ENCODE peak calls at places on chromosomes 7 and 10, in ten cellular contexts. I is NCI-H748 treated with DMSO at 0.1 percent for 48 hours, G is substantia nigra, O is right lobe of liver, V is tibial artery, C is Right ventricle myocardium inferior, R is EH, U is adrenal gland, P is COLO829, W is MV-4-11. N is an unnamed sample.

GRCh38 chr10:124394583-124394982 is 24.1 kb downstream of the OAT start:
- DNase-seq in I (no peak), G (no peak), O (no peak), V (no peak), C (no peak), R (peak), U (no peak), P (no peak), W (no peak), N (no peak)

GRCh38 chr7:128124786-128125185 is 93.5 kb upstream of the LRRC4 start:
- DNase-seq in I (no peak), G (no peak), O (no peak), V (no peak), C (no peak), R (no peak), U (no peak), P (no peak), W (no peak), N (no peak)

GRCh38 chr7:87146740-87147386 is 5.4 kb upstream of the DMTF1 start:
- DNase-seq in I (no peak), G (no peak), O (no peak), V (peak), C (peak), R (no peak), U (peak), P (no peak), W (no peak), N (no peak)

GRCh38 chr10:130354555-130354954 is 218.4 kb downstream of the GLRX3 start:
- DNase-seq in I (no peak), G (no peak), O (no peak), V (no peak), C (peak), R (no peak), U (no peak), P (no peak), W (no peak), N (no peak)

GRCh38 chr10:4767033-4767814 is 58.8 kb upstream of the AKR1E2 start:
- DNase-seq in I (peak), G (no peak), O (no peak), V (no peak), C (no peak), R (peak), U (no peak), P (no peak), W (peak), N (no peak)

GRCh38 chr10:75294031-75294437 is 58.3 kb upstream of the COMTD1 start:
- DNase-seq in I (no peak), G (no peak), O (no peak), V (no peak), C (no peak), R (peak), U (no peak), P (no peak), W (no peak), N (no peak)

GRCh38 chr7:151381333-151382078 is 28.3 kb downstream of the WDR86 start:
- DNase-seq in I (no peak), G (no peak), O (peak), V (no peak), C (no peak), R (no peak), U (no peak), P (no peak), W (no peak), N (no peak)

GRCh38 chr10:113126506-113127192 is 176.6 kb downstream of the TCF7L2 start:
- DNase-seq in I (peak), G (peak), O (peak), V (peak), C (peak), R (peak), U (peak), P (no peak), W (peak), N (peak)

GRCh38 chr7:73948287-73948686 is 79.7 kb upstream of the ELN start:
- DNase-seq in I (no peak), G (no peak), O (no peak), V (no peak), C (no peak), R (no peak), U (no peak), P (no peak), W (no peak), N (no peak)

GRCh38 chr7:7321681-7322080 is 139.3 kb downstream of the C1GALT1 start:
- DNase-seq in I (no peak), G (no peak), O (no peak), V (no peak), C (no peak), R (no peak), U (no peak), P (no peak), W (no peak), N (no peak)

GRCh38 chr7:5064391-5065106 is 18.9 kb downstream of the RBAK start:
- DNase-seq in I (no peak), G (no peak), O (no peak), V (no peak), C (no peak), R (peak), U (no peak), P (no peak), W (no peak), N (no peak)

GRCh38 chr10:101906586-101907183 is 63.1 kb upstream of the KCNIP2 start:
- DNase-seq in I (no peak), G (no peak), O (no peak), V (no peak), C (no peak), R (no peak), U (no peak), P (no peak), W (no peak), N (no peak)

GRCh38 chr7:520503-521161 is 986 bp upstream of the PDGFA start:
- DNase-seq in I (no peak), G (no peak), O (no peak), V (no peak), C (no peak), R (no peak), U (no peak), P (no peak), W (no peak), N (no peak)

GRCh38 chr10:109889867-109890266 is 33.4 kb downstream of the XPNPEP1 start:
- DNase-seq in I (no peak), G (no peak), O (no peak), V (no peak), C (no peak), R (peak), U (no peak), P (no peak), W (peak), N (no peak)

GRCh38 chr10:77715081-77715480 is 77.5 kb upstream of the KCNMA1 start:
- DNase-seq in I (no peak), G (no peak), O (no peak), V (no peak), C (no peak), R (no peak), U (no peak), P (no peak), W (no peak), N (no peak)

GRCh38 chr10:42997849-42998165 is 79.1 kb upstream of the RET start:
- DNase-seq in I (no peak), G (no peak), O (peak), V (peak), C (no peak), R (no peak), U (no peak), P (no peak), W (no peak), N (no peak)

N was measured in nucleus accumbens.